ENCODE peak calls at places on chromosome 7, in nine cellular contexts. A, P, W, M, O, Y, B, U and Q are unnamed samples.

GRCh38 chr7:157359581-157359980 is 22.8 kb downstream of the DNAJB6 start:
- DNase-seq in B (no peak), M (no peak), A (no peak), Y (no peak), W (no peak), U (no peak), P (no peak), O (peak; percentile 14), Q (no peak)

GRCh38 chr7:131501422-131501821 is 55.0 kb downstream of the PODXL start:
- DNase-seq in Y (no peak), O (no peak), B (no peak), P (no peak), A (peak; percentile 43), U (peak; percentile 68), M (no peak), W (no peak), Q (no peak)

GRCh38 chr7:44184221-44184873 is 4.9 kb downstream of the GCK start:
- DNase-seq in B (no peak), O (no peak), P (peak; percentile 34), A (peak; percentile 57), Y (no peak), W (peak; percentile 73), U (no peak), M (peak; percentile 78), Q (no peak)

GRCh38 chr7:134899729-134900128 is 86.6 kb upstream of the AGBL3 start:
- DNase-seq in Y (no peak), P (no peak), O (no peak), M (peak; percentile 67), B (no peak), U (no peak), W (peak; percentile 68), A (no peak), Q (no peak)

GRCh38 chr7:324011-324410 is 34.0 kb downstream of the FOXL3 start:
- DNase-seq in Y (no peak), P (no peak), U (peak; percentile 37), W (no peak), M (no peak), O (no peak), A (no peak), B (no peak), Q (no peak)

GRCh38 chr7:75861636-75862035 is 17.2 kb upstream of the RHBDD2 start:
- DNase-seq in W (no peak), B (no peak), A (peak; percentile 84), P (no peak), Y (no peak), O (no peak), M (no peak), U (no peak), Q (no peak)

GRCh38 chr7:68733219-68734143 is 864.8 kb upstream of the AUTS2 start:
- DNase-seq in M (no peak), Y (no peak), P (no peak), W (peak; percentile 70), A (no peak), B (no peak), O (no peak), U (no peak), Q (no peak)

GRCh38 chr7:73839743-73840714 is 2.3 kb downstream of the METTL27 start:
- DNase-seq in P (no peak), W (no peak), B (no peak), M (no peak), A (no peak), U (no peak), O (no peak), Y (no peak), Q (no peak)

GRCh38 chr7:36515847-36516246 is 126.2 kb downstream of the ANLN start:
- DNase-seq in A (no peak), B (no peak), U (no peak), P (no peak), Y (no peak), O (no peak), W (no peak), M (no peak), Q (no peak)

GRCh38 chr7:27156901-27157716 is 634 bp upstream of the HOXA7 start:
- DNase-seq in B (peak; percentile 12), M (no peak), P (peak; percentile 72), A (no peak), Y (peak; percentile 49), W (no peak), O (peak; percentile 45), U (no peak), Q (no peak)

GRCh38 chr7:28490831-28491230 is 78.5 kb downstream of the CREB5 start:
- DNase-seq in M (no peak), W (no peak), U (no peak), Y (no peak), P (no peak), O (no peak), A (no peak), B (no peak), Q (no peak)
- H3K4me1 ChIP-seq in M (no peaks in the 10 kb centered on the region), W (no peaks in the 10 kb centered on the region), U (no peaks in the 10 kb centered on the region), Y (no peaks in the 10 kb centered on the region), P (no peaks in the 10 kb centered on the region), O (no peaks in the 10 kb centered on the region), A (no peaks in the 10 kb centered on the region), B (peaks cover 8% of the 10 kb centered on the region), Q (no peaks in the 10 kb centered on the region)

DNA sequence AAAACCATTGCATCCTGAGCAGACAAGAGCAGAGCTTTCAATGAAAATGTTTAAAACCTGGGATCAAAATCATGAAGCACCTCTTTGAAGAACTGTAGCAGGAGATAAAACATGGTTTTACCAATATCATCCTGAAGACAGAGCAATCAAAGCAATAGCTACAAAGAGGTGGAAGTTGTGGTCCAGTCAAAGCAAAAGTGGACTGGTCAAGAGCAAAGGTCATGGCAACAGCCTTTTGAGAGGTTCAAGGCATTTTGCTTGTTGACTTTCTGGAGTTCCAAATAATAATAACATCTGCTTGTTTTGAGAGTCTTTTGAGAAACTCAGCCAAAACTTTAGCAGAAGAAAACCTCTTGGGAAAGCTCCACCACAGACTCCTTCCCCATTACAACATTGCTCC is 893.9 kb upstream of the POT1 start:
- DNase-seq in Y (no peak), A (no peak), W (no peak), P (no peak), U (no peak), O (no peak), B (no peak), M (no peak), Q (no peak)
- H3K9me3 ChIP-seq in Y (no peaks in the 10 kb centered on the region), A (no peaks in the 10 kb centered on the region), W (no peaks in the 10 kb centered on the region), P (no peaks in the 10 kb centered on the region), U (no peaks in the 10 kb centered on the region), O (no peaks in the 10 kb centered on the region), B (no peaks in the 10 kb centered on the region), M (no peaks in the 10 kb centered on the region), Q (no peaks in the 10 kb centered on the region)

DNA sequence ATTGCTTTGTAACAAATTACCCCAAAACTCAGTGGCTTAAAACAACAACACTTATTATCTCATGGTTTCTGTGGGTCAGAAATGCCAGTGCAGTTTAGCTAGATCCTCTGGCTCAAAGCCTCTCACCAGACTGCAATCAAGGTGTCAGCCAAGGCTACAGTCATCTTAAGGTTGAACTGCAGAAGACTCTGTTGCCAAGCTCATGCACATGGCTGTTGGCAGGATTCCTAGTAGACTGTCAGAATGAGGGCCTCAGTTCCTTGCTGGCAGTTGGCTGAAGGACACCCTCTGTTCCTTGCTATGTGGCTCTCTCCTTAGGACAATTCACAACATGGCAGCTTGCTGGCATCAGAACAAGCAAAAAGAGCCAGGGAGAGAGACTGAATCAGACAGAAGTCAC is 34.7 kb downstream of the TOMM7 start:
- DNase-seq in P (no peak), W (no peak), B (no peak), U (no peak), M (no peak), A (no peak), O (no peak), Y (no peak), Q (no peak)
- H3K4me1 ChIP-seq in P (no peaks in the 10 kb centered on the region), W (peaks cover 19% of the 10 kb centered on the region), B (no peaks in the 10 kb centered on the region), U (no peaks in the 10 kb centered on the region), M (peaks cover 10% of the 10 kb centered on the region), A (no peaks in the 10 kb centered on the region), O (no peaks in the 10 kb centered on the region), Y (no peaks in the 10 kb centered on the region), Q (no peaks in the 10 kb centered on the region)

GRCh38 chr7:64035388-64035787 is 9.8 kb upstream of the ZNF727 start:
- DNase-seq in U (no peak), O (no peak), M (no peak), A (no peak), P (no peak), W (no peak), B (no peak), Y (no peak), Q (no peak)
- H3K9me3 ChIP-seq in U (peaks cover 5% of the 10 kb centered on the region), O (peaks cover 43% of the 10 kb centered on the region), M (peaks cover 6% of the 10 kb centered on the region), A (no peaks in the 10 kb centered on the region), P (peaks cover 4% of the 10 kb centered on the region), W (peaks cover 10% of the 10 kb centered on the region), B (peaks cover 11% of the 10 kb centered on the region), Y (no peaks in the 10 kb centered on the region), Q (peaks cover 18% of the 10 kb centered on the region)

DNA sequence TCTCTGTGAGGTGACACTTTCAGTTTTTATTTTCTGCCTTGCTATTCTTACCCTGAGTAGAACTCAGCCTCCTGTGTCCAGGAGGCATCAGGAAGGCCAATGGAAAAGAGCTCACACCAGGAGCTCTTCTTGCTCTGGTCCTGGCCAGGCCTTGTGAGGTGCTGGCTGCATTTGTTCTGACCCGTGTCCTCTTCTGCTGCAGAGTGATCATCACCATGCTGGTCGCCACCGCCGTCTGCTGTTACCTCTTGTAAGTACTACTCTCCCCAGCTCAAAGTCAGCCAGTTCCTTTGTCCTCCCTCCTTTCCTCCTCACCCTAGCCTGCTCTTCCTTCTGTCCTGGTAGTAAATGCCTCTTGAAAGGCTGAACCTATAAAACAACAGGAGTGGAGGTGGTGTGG is 1.6 kb downstream of the ATP6V0E2 start:
- DNase-seq in M (no peak), B (no peak), A (no peak), W (no peak), P (no peak), Y (no peak), U (no peak), O (no peak), Q (no peak)
- H3K4me1 ChIP-seq in M (peaks cover 25% of the 10 kb centered on the region), B (peaks cover 16% of the 10 kb centered on the region), A (peaks cover 2% of the 10 kb centered on the region), W (peaks cover 10% of the 10 kb centered on the region), P (peaks cover 13% of the 10 kb centered on the region), Y (no peaks in the 10 kb centered on the region), U (peaks cover 43% of the 10 kb centered on the region), O (no peaks in the 10 kb centered on the region), Q (peaks cover 4% of the 10 kb centered on the region)